ENCODE peak calls at places on chromosomes 7 and 10, in five cellular contexts. M, G, I, P and A are unnamed samples.
A peak's percentile ranks its signal among the peaks of the same experiment; 100 is the strongest.

GRCh38 chr10:61302124-61302523 is 151.1 kb downstream of the TMEM26 start:
- DNase-seq in M (no peak), G (peak; percentile 41), I (no peak), P (no peak), A (no peak)

GRCh38 chr7:157464111-157464970 is 127.5 kb downstream of the DNAJB6 start:
- DNase-seq in M (no peak), G (no peak), I (no peak), P (no peak), A (no peak)

GRCh38 chr7:19249281-19249680 is 104.1 kb upstream of the FERD3L start:
- DNase-seq in M (no peak), G (no peak), I (no peak), P (no peak), A (no peak)

GRCh38 chr10:73537709-73538108 is 41.9 kb upstream of the PPP3CB start:
- DNase-seq in M (no peak), G (no peak), I (no peak), P (no peak), A (no peak)

GRCh38 chr10:63703113-63703670 is 182.0 kb downstream of the REEP3 start:
- DNase-seq in M (no peak), G (peak; percentile 43), I (no peak), P (no peak), A (no peak)

GRCh38 chr10:44439845-44440244 is 54.9 kb upstream of the CXCL12 start:
- DNase-seq in M (no peak), G (no peak), I (no peak), P (no peak), A (no peak)

GRCh38 chr7:136293272-136293671 is 316.1 kb upstream of the MTPN start:
- DNase-seq in M (no peak), G (no peak), I (no peak), P (no peak), A (no peak)

GRCh38 chr10:132078746-132079345 is 13.1 kb downstream of the JAKMIP3 start:
- DNase-seq in M (no peak), G (no peak), I (no peak), P (no peak), A (no peak)

GRCh38 chr7:27032843-27033242 is 63.0 kb downstream of the HOXA1 start:
- DNase-seq in M (no peak), G (peak; percentile 13), I (no peak), P (no peak), A (no peak)

DNA sequence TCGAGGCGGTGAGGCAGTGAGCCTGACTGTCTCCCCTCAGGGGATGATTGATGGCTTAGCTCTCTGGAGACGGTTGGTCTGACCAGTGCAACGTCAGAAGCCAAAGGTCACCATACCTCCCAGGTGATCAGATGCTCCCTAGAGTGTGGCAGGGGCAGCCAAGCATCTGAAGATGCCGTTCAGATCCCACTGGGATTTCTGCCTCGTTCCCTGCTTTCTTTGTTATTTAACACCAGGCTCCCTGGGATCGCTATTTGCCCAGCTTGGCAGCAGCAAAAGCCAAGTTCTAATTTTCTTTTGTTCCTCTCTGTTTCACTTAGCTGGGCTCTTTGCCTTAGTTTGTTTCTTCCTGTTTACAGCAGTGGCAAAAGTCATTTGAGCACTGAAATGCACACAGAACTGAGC is 53.5 kb upstream of the SVIL start:
- DNase-seq in M (no peak), G (no peak), I (no peak), P (no peak), A (peak; percentile 62)
- TF ChIP-seq MAFK in M (no peak), G (no peak), I (no peak), P (no peak), A (no peak)

GRCh38 chr7:45177801-45178200 is 20.2 kb downstream of the RAMP3 start:
- DNase-seq in M (no peak), G (no peak), I (no peak), P (no peak), A (no peak)

GRCh38 chr7:45180084-45180986 is 22.7 kb downstream of the RAMP3 start:
- DNase-seq in M (no peak), G (no peak), I (no peak), P (no peak), A (no peak)

GRCh38 chr7:45179666-45180065 is 22.1 kb downstream of the RAMP3 start:
- DNase-seq in M (no peak), G (no peak), I (no peak), P (no peak), A (no peak)

GRCh38 chr7:45176886-45177731 is 19.5 kb downstream of the RAMP3 start:
- DNase-seq in M (no peak), G (no peak), I (no peak), P (no peak), A (no peak)

GRCh38 chr7:45178241-45179225 is 20.9 kb downstream of the RAMP3 start:
- DNase-seq in M (peak; percentile 4), G (no peak), I (peak; percentile 59), P (peak; percentile 25), A (no peak)
- TF ChIP-seq MAFK in M (no peak), G (no peak), I (no peak), P (no peak), A (no peak)

DNA sequence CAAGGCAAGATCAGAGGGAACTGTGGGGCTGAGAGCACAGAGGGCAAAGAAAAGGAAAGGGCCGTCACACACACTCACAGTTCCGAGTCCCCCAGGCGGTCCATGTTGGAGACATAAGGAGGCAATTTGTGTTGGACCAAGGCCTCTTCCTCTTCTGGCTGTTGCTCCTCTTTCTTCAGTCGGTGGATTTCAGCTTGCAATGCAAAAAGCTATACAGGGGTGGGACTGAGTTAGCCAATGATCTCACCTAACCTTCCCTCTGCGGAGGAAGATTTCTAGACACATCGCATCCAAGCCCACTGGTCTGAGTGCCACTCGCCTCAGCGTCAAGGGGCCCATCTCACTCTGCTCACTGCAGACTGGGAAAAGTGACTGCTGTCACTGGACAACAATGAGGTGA is 5.5 kb downstream of the WDR91 start:
- DNase-seq in M (no peak), G (no peak), I (no peak), P (no peak), A (no peak)
- TF ChIP-seq MAFK in M (no peak), G (no peak), I (no peak), P (no peak), A (no peak)

GRCh38 chr7:145691377-145691914 is 425.2 kb upstream of the CNTNAP2 start:
- DNase-seq in M (no peak), G (no peak), I (no peak), P (no peak), A (no peak)

GRCh38 chr7:145696071-145696470 is 420.5 kb upstream of the CNTNAP2 start:
- DNase-seq in M (no peak), G (no peak), I (no peak), P (no peak), A (no peak)

DNA sequence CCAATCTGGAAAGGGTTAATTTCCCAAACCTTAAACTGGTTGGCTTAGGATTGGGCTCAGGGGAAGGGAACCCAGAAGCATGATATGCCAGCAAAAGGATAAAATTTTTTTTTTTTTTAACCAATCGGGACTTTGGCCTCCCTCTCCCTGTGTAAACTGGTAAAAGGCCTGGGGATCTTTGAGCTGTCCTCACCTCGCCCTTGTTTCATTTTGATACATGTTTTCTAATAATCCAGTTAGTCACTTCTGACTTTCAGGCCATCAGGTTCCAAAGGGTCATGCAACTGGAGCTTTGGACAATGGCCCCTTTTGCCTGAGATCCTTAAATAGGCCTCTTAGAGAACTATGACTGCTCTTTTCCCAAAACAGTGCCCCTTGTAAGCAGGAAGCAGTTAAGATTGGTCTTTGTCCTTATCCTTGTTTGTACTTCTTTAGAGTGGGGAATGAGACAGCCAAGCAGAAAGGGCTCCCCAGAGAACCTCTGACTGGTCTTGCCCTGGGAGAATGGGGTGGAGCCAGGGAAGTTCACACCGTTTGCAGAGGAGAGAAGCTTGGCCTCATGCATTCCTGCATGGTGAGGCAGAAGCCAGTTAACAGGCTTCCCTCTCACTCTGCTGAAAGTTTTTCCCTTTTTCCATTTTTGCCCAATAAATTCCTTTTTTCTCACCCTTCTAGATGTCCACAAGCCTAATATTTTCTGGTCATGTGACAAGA is 424.2 kb upstream of the CNTNAP2 start:
- DNase-seq in M (no peak), G (peak; percentile 1), I (no peak), P (no peak), A (no peak)
- TF ChIP-seq MAFK in M (no peak), G (no peak), I (no peak), P (no peak), A (no peak)

GRCh38 chr10:8499312-8499711 is 444.8 kb downstream of the GATA3 start:
- DNase-seq in M (no peak), G (no peak), I (no peak), P (no peak), A (no peak)
- TF ChIP-seq MAFK in M (no peak), G (no peak), I (no peak), P (no peak), A (no peak)

GRCh38 chr10:69501657-69502056 is 50.4 kb downstream of the TSPAN15 start:
- DNase-seq in M (no peak), G (no peak), I (no peak), P (no peak), A (no peak)
- TF ChIP-seq MAFK in M (no peak), G (no peak), I (no peak), P (no peak), A (no peak)

GRCh38 chr7:32591938-32592337 is 96.6 kb downstream of the AVL9 start:
- DNase-seq in M (no peak), G (no peak), I (no peak), P (no peak), A (no peak)
- TF ChIP-seq MAFK in M (no peak), G (no peak), I (no peak), P (no peak), A (no peak)

GRCh38 chr7:121195859-121196588 is 132.8 kb upstream of the WNT16 start:
- DNase-seq in M (no peak), G (peak; percentile 36), I (no peak), P (no peak), A (no peak)
- TF ChIP-seq MAFK in M (peak; percentile 43), G (peak; percentile 62), I (peak; percentile 43), P (peak; percentile 38), A (peak; percentile 18)